ENCODE peak calls at places on chromosomes 11 and 22, in four cellular contexts. One of them, this sample, is unnamed.

GRCh38 chr11:101446238-101446637 is 137.6 kb downstream of the TRPC6 start:
- DNase-seq in bronchial epithelial cell: peak
- DNase-seq in endothelial cell: no peak
- DNase-seq in GM23338: no peak
- DNase-seq in this sample: no peak

GRCh38 chr11:74686792-74687191 is 44.4 kb downstream of the CHRDL2 start:
- DNase-seq in bronchial epithelial cell: peak
- DNase-seq in endothelial cell: no peak
- DNase-seq in GM23338: no peak
- DNase-seq in this sample: no peak

GRCh38 chr11:102437727-102438126 is 14.8 kb downstream of the TMEM123 start:
- DNase-seq in bronchial epithelial cell: no peak
- DNase-seq in endothelial cell: no peak
- DNase-seq in GM23338: no peak
- DNase-seq in this sample: no peak

GRCh38 chr11:10095412-10096207 is 198.4 kb downstream of the SBF2 start:
- DNase-seq in bronchial epithelial cell: no peak
- DNase-seq in endothelial cell: no peak
- DNase-seq in GM23338: no peak
- DNase-seq in this sample: no peak

GRCh38 chr11:86207413-86207812 is 37.1 kb upstream of the EED start:
- DNase-seq in bronchial epithelial cell: no peak
- DNase-seq in endothelial cell: no peak
- DNase-seq in GM23338: no peak
- DNase-seq in this sample: no peak

GRCh38 chr22:30205281-30206115 is 41.1 kb downstream of the LIF start:
- DNase-seq in bronchial epithelial cell: peak
- DNase-seq in endothelial cell: no peak
- DNase-seq in GM23338: no peak
- DNase-seq in this sample: no peak

GRCh38 chr22:17943533-17944204 is 80.7 kb downstream of the MICAL3 start:
- DNase-seq in bronchial epithelial cell: no peak
- DNase-seq in endothelial cell: no peak
- DNase-seq in GM23338: no peak
- DNase-seq in this sample: no peak

GRCh38 chr22:43883012-43883661 is 8.7 kb downstream of the PNPLA5 start:
- DNase-seq in bronchial epithelial cell: peak
- DNase-seq in endothelial cell: peak
- DNase-seq in GM23338: peak
- DNase-seq in this sample: no peak

GRCh38 chr11:118911113-118911879 is 14.4 kb downstream of the BCL9L start:
- DNase-seq in bronchial epithelial cell: peak
- DNase-seq in endothelial cell: no peak
- DNase-seq in GM23338: peak
- DNase-seq in this sample: no peak

GRCh38 chr11:35419713-35420333 is 465 bp upstream of the SLC1A2 start:
- DNase-seq in bronchial epithelial cell: no peak
- DNase-seq in endothelial cell: peak
- DNase-seq in GM23338: peak
- DNase-seq in this sample: no peak

GRCh38 chr11:113664069-113664980 is 41.8 kb downstream of the TMPRSS5 start:
- DNase-seq in bronchial epithelial cell: peak
- DNase-seq in endothelial cell: no peak
- DNase-seq in GM23338: no peak
- DNase-seq in this sample: no peak

GRCh38 chr22:27409299-27409698 is 392.3 kb downstream of the MN1 start:
- DNase-seq in bronchial epithelial cell: no peak
- DNase-seq in endothelial cell: no peak
- DNase-seq in GM23338: no peak
- DNase-seq in this sample: no peak

GRCh38 chr11:64320556-64320955 is 2.6 kb downstream of the PRDX5 start:
- DNase-seq in bronchial epithelial cell: no peak
- DNase-seq in endothelial cell: no peak
- DNase-seq in GM23338: no peak
- DNase-seq in this sample: no peak

GRCh38 chr22:49398646-49399045 is 429.0 kb downstream of the BRD1 start:
- DNase-seq in bronchial epithelial cell: no peak
- DNase-seq in endothelial cell: no peak
- DNase-seq in GM23338: no peak
- DNase-seq in this sample: no peak

GRCh38 chr11:18720811-18721575 is 5.0 kb downstream of the IGSF22 start:
- DNase-seq in bronchial epithelial cell: peak
- DNase-seq in endothelial cell: peak
- DNase-seq in GM23338: peak
- DNase-seq in this sample: peak

GRCh38 chr11:114075891-114076441 is 16.5 kb downstream of the ZBTB16 start:
- DNase-seq in bronchial epithelial cell: peak
- DNase-seq in endothelial cell: peak
- DNase-seq in GM23338: peak
- DNase-seq in this sample: no peak

GRCh38 chr11:62931501-62932278 is 10.5 kb upstream of the CHRM1 start:
- DNase-seq in bronchial epithelial cell: no peak
- DNase-seq in endothelial cell: no peak
- DNase-seq in GM23338: no peak
- DNase-seq in this sample: no peak

GRCh38 chr11:3130269-3131071 is 34.6 kb downstream of the OSBPL5 start:
- DNase-seq in bronchial epithelial cell: peak
- DNase-seq in endothelial cell: no peak
- DNase-seq in GM23338: no peak
- DNase-seq in this sample: no peak

GRCh38 chr11:64357904-64358535 is 942 bp upstream of the RPS6KA4 start:
- DNase-seq in bronchial epithelial cell: peak
- DNase-seq in endothelial cell: no peak
- DNase-seq in GM23338: no peak
- DNase-seq in this sample: no peak

GRCh38 chr11:74937696-74938475 is 11.0 kb downstream of the XRRA1 start:
- DNase-seq in bronchial epithelial cell: no peak
- DNase-seq in endothelial cell: no peak
- DNase-seq in GM23338: no peak
- DNase-seq in this sample: no peak

GRCh38 chr11:76598426-76598839 is 72.1 kb downstream of the LRRC32 start:
- DNase-seq in bronchial epithelial cell: no peak
- DNase-seq in endothelial cell: peak
- DNase-seq in GM23338: peak
- DNase-seq in this sample: no peak

GRCh38 chr22:44085743-44086741 is 61.9 kb downstream of the PARVB start:
- DNase-seq in bronchial epithelial cell: peak
- DNase-seq in endothelial cell: peak
- DNase-seq in GM23338: peak
- DNase-seq in this sample: no peak

GRCh38 chr22:45995405-45996101 is 18.6 kb upstream of the WNT7B start:
- DNase-seq in bronchial epithelial cell: no peak
- DNase-seq in endothelial cell: no peak
- DNase-seq in GM23338: no peak
- DNase-seq in this sample: no peak

GRCh38 chr11:133238455-133238854 is 293.8 kb downstream of the OPCML start:
- DNase-seq in bronchial epithelial cell: no peak
- DNase-seq in endothelial cell: no peak
- DNase-seq in GM23338: no peak
- DNase-seq in this sample: no peak

GRCh38 chr11:33045551-33046255 is 6.3 kb downstream of the TCP11L1 start:
- DNase-seq in bronchial epithelial cell: peak
- DNase-seq in endothelial cell: no peak
- DNase-seq in GM23338: no peak
- DNase-seq in this sample: no peak

GRCh38 chr22:47452184-47452583 is 689.7 kb downstream of the TBC1D22A start:
- DNase-seq in bronchial epithelial cell: no peak
- DNase-seq in endothelial cell: no peak
- DNase-seq in GM23338: peak
- DNase-seq in this sample: no peak

GRCh38 chr11:63942803-63943202 is 4.0 kb downstream of the NAA40 start:
- DNase-seq in bronchial epithelial cell: no peak
- DNase-seq in endothelial cell: no peak
- DNase-seq in GM23338: no peak
- DNase-seq in this sample: no peak

GRCh38 chr11:61127991-61128390 is 25.7 kb downstream of the CD5 start:
- DNase-seq in bronchial epithelial cell: no peak
- DNase-seq in endothelial cell: no peak
- DNase-seq in GM23338: no peak
- DNase-seq in this sample: no peak

GRCh38 chr11:41985799-41986198 is 526.3 kb upstream of the LRRC4C start:
- DNase-seq in bronchial epithelial cell: no peak
- DNase-seq in endothelial cell: no peak
- DNase-seq in GM23338: no peak
- DNase-seq in this sample: no peak

GRCh38 chr11:69429716-69430491 is 51.6 kb upstream of the LINC01488 start:
- DNase-seq in bronchial epithelial cell: no peak
- DNase-seq in endothelial cell: no peak
- DNase-seq in GM23338: no peak
- DNase-seq in this sample: no peak

GRCh38 chr22:31628969-31629723 is 32.9 kb downstream of the PISD start:
- DNase-seq in bronchial epithelial cell: no peak
- DNase-seq in endothelial cell: no peak
- DNase-seq in GM23338: no peak
- DNase-seq in this sample: no peak

GRCh38 chr11:130144721-130145327 is 14.8 kb upstream of the ST14 start:
- DNase-seq in bronchial epithelial cell: no peak
- DNase-seq in endothelial cell: no peak
- DNase-seq in GM23338: peak
- DNase-seq in this sample: no peak